ENCODE peak calls at places on chromosomes 5 and 9, in four cellular contexts. One of them, this sample, is unnamed.

GRCh38 chr5:160009591-160009989 is 651 bp downstream of the TTC1 start:
- DNase-seq in cardiac muscle cell: no peak
- DNase-seq in left cardiac atrium: no peak
- DNase-seq in DMS153: no peak
- DNase-seq in this sample: no peak

GRCh38 chr5:145246961-145247744 is 588.0 kb downstream of the PRELID2 start:
- DNase-seq in cardiac muscle cell: no peak
- DNase-seq in left cardiac atrium: no peak
- DNase-seq in DMS153: no peak
- DNase-seq in this sample: no peak

GRCh38 chr5:15887072-15887471 is 292.5 kb downstream of the MARCHF11 start:
- DNase-seq in cardiac muscle cell: no peak
- DNase-seq in left cardiac atrium: no peak
- DNase-seq in DMS153: no peak
- DNase-seq in this sample: no peak

GRCh38 chr5:158303261-158303660 is 444.3 kb upstream of the CLINT1 start:
- DNase-seq in cardiac muscle cell: peak
- DNase-seq in left cardiac atrium: no peak
- DNase-seq in DMS153: no peak
- DNase-seq in this sample: no peak

GRCh38 chr5:69493235-69493925 is 790 bp downstream of the OCLN start:
- DNase-seq in cardiac muscle cell: peak
- DNase-seq in left cardiac atrium: peak
- DNase-seq in DMS153: no peak
- DNase-seq in this sample: no peak

GRCh38 chr5:36690041-36690941 is 83.9 kb downstream of the SLC1A3 start:
- DNase-seq in cardiac muscle cell: peak
- DNase-seq in left cardiac atrium: peak
- DNase-seq in DMS153: peak
- DNase-seq in this sample: peak

GRCh38 chr5:53090229-53090628 is 19.3 kb downstream of the MOCS2 start:
- DNase-seq in cardiac muscle cell: no peak
- DNase-seq in left cardiac atrium: no peak
- DNase-seq in DMS153: no peak
- DNase-seq in this sample: no peak

GRCh38 chr9:77158772-77159513 is 18.4 kb upstream of the VPS13A start:
- DNase-seq in cardiac muscle cell: peak
- DNase-seq in left cardiac atrium: no peak
- DNase-seq in DMS153: no peak
- DNase-seq in this sample: no peak

GRCh38 chr9:88322906-88323566 is 65.2 kb upstream of the SPIN1 start:
- DNase-seq in cardiac muscle cell: peak
- DNase-seq in left cardiac atrium: no peak
- DNase-seq in DMS153: no peak
- DNase-seq in this sample: peak

GRCh38 chr9:117783828-117784227 is 79.6 kb downstream of the TLR4 start:
- DNase-seq in cardiac muscle cell: no peak
- DNase-seq in left cardiac atrium: no peak
- DNase-seq in DMS153: no peak
- DNase-seq in this sample: peak

GRCh38 chr5:131169810-131170539 is 769 bp upstream of the LYRM7 start:
- DNase-seq in cardiac muscle cell: no peak
- DNase-seq in left cardiac atrium: no peak
- DNase-seq in DMS153: no peak
- DNase-seq in this sample: no peak

GRCh38 chr5:36150676-36151433 is 832 bp downstream of the LMBRD2 start:
- DNase-seq in cardiac muscle cell: peak
- DNase-seq in left cardiac atrium: peak
- DNase-seq in DMS153: peak
- DNase-seq in this sample: peak

GRCh38 chr9:125969868-125970267 is 222.7 kb downstream of the PBX3 start:
- DNase-seq in cardiac muscle cell: no peak
- DNase-seq in left cardiac atrium: no peak
- DNase-seq in DMS153: no peak
- DNase-seq in this sample: no peak

GRCh38 chr5:133392448-133392847 is 219.9 kb downstream of the FSTL4 start:
- DNase-seq in cardiac muscle cell: no peak
- DNase-seq in left cardiac atrium: no peak
- DNase-seq in DMS153: no peak
- DNase-seq in this sample: no peak

GRCh38 chr9:92325991-92326500 is 293 bp downstream of the CENPP start:
- DNase-seq in cardiac muscle cell: no peak
- DNase-seq in left cardiac atrium: no peak
- DNase-seq in DMS153: no peak
- DNase-seq in this sample: no peak

GRCh38 chr9:130607640-130608420 is 28.5 kb downstream of the FUBP3 start:
- DNase-seq in cardiac muscle cell: peak
- DNase-seq in left cardiac atrium: no peak
- DNase-seq in DMS153: no peak
- DNase-seq in this sample: no peak

GRCh38 chr5:172641359-172642045 is 439 bp downstream of the NEURL1B start:
- DNase-seq in cardiac muscle cell: no peak
- DNase-seq in left cardiac atrium: peak
- DNase-seq in DMS153: no peak
- DNase-seq in this sample: no peak

GRCh38 chr9:129166962-129167557 is 11.0 kb downstream of the IER5L start:
- DNase-seq in cardiac muscle cell: peak
- DNase-seq in left cardiac atrium: peak
- DNase-seq in DMS153: peak
- DNase-seq in this sample: no peak

GRCh38 chr5:69308046-69308553 is 24.5 kb downstream of the CCDC125 start:
- DNase-seq in cardiac muscle cell: no peak
- DNase-seq in left cardiac atrium: no peak
- DNase-seq in DMS153: no peak
- DNase-seq in this sample: no peak

GRCh38 chr9:21993893-21994525 is at the start of gene CDKN2A:
- DNase-seq in cardiac muscle cell: peak
- DNase-seq in left cardiac atrium: peak
- DNase-seq in DMS153: peak
- DNase-seq in this sample: peak

GRCh38 chr9:121748727-121749546 is 97.5 kb downstream of the DAB2IP start:
- DNase-seq in cardiac muscle cell: no peak
- DNase-seq in left cardiac atrium: peak
- DNase-seq in DMS153: no peak
- DNase-seq in this sample: no peak

GRCh38 chr9:91119679-91120078 is 242.0 kb downstream of the AUH start:
- DNase-seq in cardiac muscle cell: no peak
- DNase-seq in left cardiac atrium: no peak
- DNase-seq in DMS153: no peak
- DNase-seq in this sample: no peak

GRCh38 chr9:122172131-122172530 is 12.4 kb downstream of the MORN5 start:
- DNase-seq in cardiac muscle cell: no peak
- DNase-seq in left cardiac atrium: no peak
- DNase-seq in DMS153: no peak
- DNase-seq in this sample: no peak

GRCh38 chr5:134458234-134458633 is 46.6 kb upstream of the CDKN2AIPNL start:
- DNase-seq in cardiac muscle cell: peak
- DNase-seq in left cardiac atrium: peak
- DNase-seq in DMS153: no peak
- DNase-seq in this sample: no peak

GRCh38 chr9:136604823-136605525 is 57.7 kb upstream of the EGFL7 start:
- DNase-seq in cardiac muscle cell: no peak
- DNase-seq in left cardiac atrium: peak
- DNase-seq in DMS153: no peak
- DNase-seq in this sample: no peak

This sample was measured in central memory CD4-positive, alpha-beta T cell.